ENCODE peak calls at places on chromosome 19, in six cellular contexts. S, X, D, V, Z and L are unnamed samples.
A peak's percentile ranks its signal among the peaks of the same experiment; 100 is the strongest.

GRCh38 chr19:970695-971094 is 13.4 kb upstream of the WDR18 start:
- DNase-seq in D (no peak), S (no peak), V (no peak), X (peak; percentile 42), Z (no peak), L (no peak)

GRCh38 chr19:34601071-34601470 is 75.9 kb downstream of the SCGB2B2 start:
- DNase-seq in S (no peak), V (no peak), D (no peak), Z (no peak), X (no peak), L (no peak)

GRCh38 chr19:49335071-49335783 is at the start of gene CD37:
- DNase-seq in S (no peak), D (no peak), V (no peak), X (no peak), Z (no peak), L (no peak)

GRCh38 chr19:16896098-16896912 is 7.5 kb downstream of the F2RL3 start:
- DNase-seq in D (no peak), Z (no peak), S (no peak), V (no peak), X (no peak), L (no peak)

GRCh38 chr19:50695251-50696064 is 24.1 kb downstream of the SHANK1 start:
- DNase-seq in X (peak; percentile 84), S (no peak), D (no peak), Z (peak; percentile 10), V (no peak), L (no peak)

GRCh38 chr19:20154636-20155035 is 12.4 kb upstream of the ZNF486 start:
- DNase-seq in D (no peak), V (no peak), Z (no peak), S (no peak), X (no peak), L (no peak)

GRCh38 chr19:39941615-39942507 is 7.4 kb upstream of the FCGBP start:
- DNase-seq in X (no peak), D (peak; percentile 10), V (no peak), S (no peak), Z (peak; percentile 15), L (no peak)

GRCh38 chr19:53908933-53909415 is at the start of gene CACNG7:
- DNase-seq in V (no peak), Z (peak; percentile 48), D (no peak), S (no peak), X (no peak), L (no peak)

GRCh38 chr19:51489113-51489512 is 10.8 kb downstream of the CEACAM18 start:
- DNase-seq in S (no peak), D (no peak), X (no peak), V (no peak), Z (no peak), L (no peak)

GRCh38 chr19:41521860-41522555 is 54.0 kb upstream of the CEACAM21 start:
- DNase-seq in D (no peak), Z (no peak), V (no peak), S (no peak), X (no peak), L (no peak)

GRCh38 chr19:35031072-35031881 is 1.0 kb downstream of the SCN1B start:
- DNase-seq in Z (peak; percentile 30), X (peak; percentile 61), V (peak; percentile 9), D (no peak), S (no peak), L (no peak)

GRCh38 chr19:42601811-42602443 is 7.2 kb upstream of the CEACAM8 start:
- DNase-seq in D (no peak), V (peak; percentile 17), X (no peak), S (peak; percentile 21), Z (peak; percentile 19), L (no peak)

GRCh38 chr19:8336072-8336569 is 6.9 kb downstream of the KANK3 start:
- DNase-seq in D (no peak), Z (no peak), X (no peak), V (no peak), S (no peak), L (no peak)

GRCh38 chr19:46009530-46010510 is 13.0 kb downstream of the PGLYRP1 start:
- DNase-seq in D (no peak), S (peak; percentile 80), V (peak; percentile 55), Z (peak; percentile 82), X (peak; percentile 79), L (peak; percentile 55)

GRCh38 chr19:29302002-29302928 is 89.3 kb upstream of the UQCRFS1 start:
- DNase-seq in D (no peak), X (no peak), V (no peak), Z (no peak), S (no peak), L (no peak)

GRCh38 chr19:42626181-42626580 is 31.5 kb upstream of the CEACAM8 start:
- DNase-seq in X (no peak), S (no peak), D (no peak), V (no peak), Z (no peak), L (no peak)

GRCh38 chr19:33982706-33983105 is 186.0 kb downstream of the KCTD15 start:
- DNase-seq in X (no peak), Z (no peak), S (no peak), D (no peak), V (no peak), L (no peak)

GRCh38 chr19:18338471-18339001 is 1.9 kb upstream of the PGPEP1 start:
- DNase-seq in Z (no peak), V (no peak), X (no peak), D (no peak), S (no peak), L (no peak)